ENCODE peak calls at places on chromosomes 11 and 22, in seven cellular contexts. U is stimulated activated CD8-positive, alpha-beta memory T cell treated with anti-CD3 and anti-CD28 coated beads, Interleukin-15, amount 100 ng/mL, for 24 hours; O is SJCRH30; J is transverse colon; G is anterior cingulate cortex; Z is stimulated activated CD4-positive, alpha-beta T cell treated with anti-CD3 and anti-CD28 coated beads, Interleukin-2, amount 100 ng/mL, for 4 hours; V is aorta. S is an unnamed sample.

GRCh38 chr11:18650859-18651557 is 16.9 kb upstream of the SPTY2D1 start:
- DNase-seq in U (no peak), O (peak), J (peak), G (no peak), Z (no peak), V (no peak), S (no peak)

GRCh38 chr11:60870733-60871377 is 3.5 kb downstream of the ZP1 start:
- DNase-seq in U (no peak), O (no peak), J (no peak), G (no peak), Z (no peak), V (no peak), S (no peak)

GRCh38 chr11:61158691-61159381 is 2.4 kb downstream of the VPS37C start:
- DNase-seq in U (no peak), O (no peak), J (peak), G (no peak), Z (no peak), V (no peak), S (no peak)

GRCh38 chr22:36331306-36331911 is 56.4 kb downstream of the MYH9 start:
- DNase-seq in U (peak), O (peak), J (peak), G (peak), Z (peak), V (peak), S (peak)

GRCh38 chr22:46149998-46150549 is at the start of gene PPARA:
- DNase-seq in U (peak), O (peak), J (peak), G (peak), Z (peak), V (peak), S (peak)

GRCh38 chr11:45599161-45599943 is 66.1 kb downstream of the CHST1 start:
- DNase-seq in U (no peak), O (no peak), J (no peak), G (no peak), Z (no peak), V (no peak), S (no peak)

GRCh38 chr11:77131560-77131959 is 3.5 kb downstream of the MYO7A start:
- DNase-seq in U (no peak), O (no peak), J (no peak), G (no peak), Z (no peak), V (no peak), S (peak)

GRCh38 chr11:33015621-33016551 is at the start of gene DEPDC7:
- DNase-seq in U (peak), O (peak), J (peak), G (peak), Z (peak), V (peak), S (peak)

GRCh38 chr11:93603671-93604070 is 57.8 kb upstream of the CEP295 start:
- DNase-seq in U (no peak), O (no peak), J (no peak), G (no peak), Z (no peak), V (no peak), S (no peak)

GRCh38 chr22:44926491-44927415 is 83.1 kb downstream of the PHF21B start:
- DNase-seq in U (no peak), O (no peak), J (no peak), G (no peak), Z (no peak), V (peak), S (no peak)

GRCh38 chr22:22893077-22893805 is 5.6 kb downstream of the IGLL5 start:
- DNase-seq in U (no peak), O (no peak), J (no peak), G (no peak), Z (no peak), V (no peak), S (no peak)

GRCh38 chr11:36231300-36231699 is 57.9 kb downstream of the COMMD9 start:
- DNase-seq in U (no peak), O (no peak), J (no peak), G (no peak), Z (no peak), V (no peak), S (no peak)

GRCh38 chr11:122179966-122180365 is 64.0 kb upstream of the BLID start:
- DNase-seq in U (no peak), O (no peak), J (no peak), G (no peak), Z (no peak), V (no peak), S (no peak)

GRCh38 chr22:20786536-20786979 is 12.6 kb downstream of the SERPIND1 start:
- DNase-seq in U (no peak), O (peak), J (no peak), G (no peak), Z (no peak), V (no peak), S (no peak)

GRCh38 chr22:19959043-19959586 is 17.5 kb upstream of the TXNRD2 start:
- DNase-seq in U (no peak), O (peak), J (peak), G (no peak), Z (no peak), V (peak), S (peak)

GRCh38 chr11:8531312-8531711 is 62.7 kb downstream of the STK33 start:
- DNase-seq in U (no peak), O (peak), J (no peak), G (no peak), Z (no peak), V (no peak), S (no peak)

GRCh38 chr11:112381578-112381977 is 120.9 kb upstream of the PLET1 start:
- DNase-seq in U (no peak), O (no peak), J (no peak), G (no peak), Z (no peak), V (no peak), S (no peak)

GRCh38 chr11:77187105-77187750 is 59.2 kb downstream of the MYO7A start:
- DNase-seq in U (no peak), O (no peak), J (no peak), G (no peak), Z (no peak), V (peak), S (no peak)

GRCh38 chr22:33544707-33545106 is 375.6 kb downstream of the LARGE1 start:
- DNase-seq in U (no peak), O (peak), J (no peak), G (no peak), Z (no peak), V (no peak), S (no peak)

S was measured in psoas muscle.